ENCODE peak calls at places on chromosomes 5 and 9, in ten cellular contexts. One of them, this sample, is unnamed.

GRCh38 chr9:110048976-110049698 is 158.8 kb downstream of the C9orf152 start:
- DNase-seq in body of pancreas: no peak
- DNase-seq in suprapubic skin: no peak
- DNase-seq in uterus: peak
- DNase-seq in HepG2: no peak
- DNase-seq in mucosa of descending colon: no peak
- DNase-seq in MCF 10A: peak
- DNase-seq in glutamatergic neuron: peak
- DNase-seq in cardiac fibroblast: peak
- DNase-seq in psoas muscle: no peak
- DNase-seq in this sample: no peak

GRCh38 chr5:110916373-110917049 is 155.0 kb upstream of the TSLP start:
- DNase-seq in body of pancreas: no peak
- DNase-seq in MCF 10A: peak
- DNase-seq in psoas muscle: no peak
- DNase-seq in suprapubic skin: no peak
- DNase-seq in HepG2: no peak
- DNase-seq in glutamatergic neuron: no peak
- DNase-seq in cardiac fibroblast: peak
- DNase-seq in mucosa of descending colon: no peak
- DNase-seq in uterus: no peak
- DNase-seq in this sample: peak

GRCh38 chr9:76704601-76705204 is 59.5 kb upstream of the PCA3 start:
- DNase-seq in uterus: no peak
- DNase-seq in mucosa of descending colon: no peak
- DNase-seq in MCF 10A: peak
- DNase-seq in body of pancreas: no peak
- DNase-seq in suprapubic skin: no peak
- DNase-seq in psoas muscle: no peak
- DNase-seq in cardiac fibroblast: peak
- DNase-seq in glutamatergic neuron: no peak
- DNase-seq in HepG2: peak
- DNase-seq in this sample: peak

GRCh38 chr5:132427285-132428146 is 58.0 kb downstream of the SLC22A5 start:
- DNase-seq in body of pancreas: peak
- DNase-seq in psoas muscle: no peak
- DNase-seq in cardiac fibroblast: no peak
- DNase-seq in uterus: no peak
- DNase-seq in MCF 10A: peak
- DNase-seq in glutamatergic neuron: peak
- DNase-seq in HepG2: no peak
- DNase-seq in mucosa of descending colon: peak
- DNase-seq in suprapubic skin: no peak
- DNase-seq in this sample: no peak

GRCh38 chr5:11407553-11408145 is 496.6 kb downstream of the CTNND2 start:
- DNase-seq in mucosa of descending colon: no peak
- DNase-seq in uterus: no peak
- DNase-seq in body of pancreas: no peak
- DNase-seq in cardiac fibroblast: no peak
- DNase-seq in MCF 10A: no peak
- DNase-seq in suprapubic skin: no peak
- DNase-seq in HepG2: no peak
- DNase-seq in glutamatergic neuron: no peak
- DNase-seq in psoas muscle: no peak
- DNase-seq in this sample: no peak

GRCh38 chr5:170280090-170280493 is 17.5 kb downstream of the LCP2 start:
- DNase-seq in HepG2: no peak
- DNase-seq in mucosa of descending colon: no peak
- DNase-seq in psoas muscle: peak
- DNase-seq in cardiac fibroblast: no peak
- DNase-seq in MCF 10A: no peak
- DNase-seq in glutamatergic neuron: no peak
- DNase-seq in uterus: peak
- DNase-seq in body of pancreas: no peak
- DNase-seq in suprapubic skin: no peak
- DNase-seq in this sample: no peak

GRCh38 chr9:32737378-32737777 is 46.0 kb upstream of the TMEM215 start:
- DNase-seq in psoas muscle: no peak
- DNase-seq in glutamatergic neuron: no peak
- DNase-seq in suprapubic skin: no peak
- DNase-seq in cardiac fibroblast: no peak
- DNase-seq in body of pancreas: no peak
- DNase-seq in uterus: no peak
- DNase-seq in MCF 10A: no peak
- DNase-seq in mucosa of descending colon: no peak
- DNase-seq in HepG2: no peak
- DNase-seq in this sample: no peak

GRCh38 chr9:15416880-15417279 is 5.8 kb upstream of the SNAPC3 start:
- DNase-seq in uterus: peak
- DNase-seq in cardiac fibroblast: peak
- DNase-seq in MCF 10A: peak
- DNase-seq in HepG2: peak
- DNase-seq in body of pancreas: peak
- DNase-seq in suprapubic skin: no peak
- DNase-seq in mucosa of descending colon: no peak
- DNase-seq in glutamatergic neuron: no peak
- DNase-seq in psoas muscle: no peak
- DNase-seq in this sample: peak

GRCh38 chr5:150801117-150801927 is 22.8 kb downstream of the SMIM3 start:
- DNase-seq in cardiac fibroblast: peak
- DNase-seq in HepG2: peak
- DNase-seq in psoas muscle: no peak
- DNase-seq in body of pancreas: peak
- DNase-seq in uterus: no peak
- DNase-seq in MCF 10A: peak
- DNase-seq in glutamatergic neuron: no peak
- DNase-seq in suprapubic skin: no peak
- DNase-seq in mucosa of descending colon: no peak
- DNase-seq in this sample: peak

GRCh38 chr5:103472820-103473219 is 89.8 kb downstream of the NUDT12 start:
- DNase-seq in psoas muscle: no peak
- DNase-seq in uterus: no peak
- DNase-seq in glutamatergic neuron: no peak
- DNase-seq in cardiac fibroblast: peak
- DNase-seq in suprapubic skin: no peak
- DNase-seq in HepG2: peak
- DNase-seq in mucosa of descending colon: no peak
- DNase-seq in MCF 10A: peak
- DNase-seq in body of pancreas: no peak
- DNase-seq in this sample: peak

GRCh38 chr5:52356311-52356918 is 431.3 kb upstream of the ITGA1 start:
- DNase-seq in mucosa of descending colon: no peak
- DNase-seq in psoas muscle: no peak
- DNase-seq in uterus: no peak
- DNase-seq in MCF 10A: peak
- DNase-seq in HepG2: no peak
- DNase-seq in cardiac fibroblast: peak
- DNase-seq in suprapubic skin: no peak
- DNase-seq in body of pancreas: no peak
- DNase-seq in glutamatergic neuron: no peak
- DNase-seq in this sample: no peak

DNA sequence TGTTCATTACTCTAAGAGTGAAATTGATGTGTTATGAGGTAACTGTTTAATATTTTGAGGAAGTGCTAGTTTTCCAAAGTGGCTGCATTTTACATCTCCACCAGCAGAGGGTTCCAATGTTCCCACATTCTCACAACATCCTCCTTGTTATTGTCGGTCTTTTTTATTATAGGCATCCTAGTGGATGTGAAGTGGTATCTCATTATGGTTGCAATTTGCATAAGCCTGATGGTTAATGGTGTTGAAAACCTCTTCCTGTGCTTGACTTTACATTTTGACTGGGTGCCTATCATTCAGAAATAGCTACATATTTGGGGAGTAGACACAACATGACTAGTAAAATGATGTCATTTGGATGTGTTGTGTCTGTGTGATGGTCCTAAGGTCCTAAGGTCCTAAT is 143.6 kb downstream of the MRPS30 start:
- DNase-seq in psoas muscle: no peak
- DNase-seq in cardiac fibroblast: peak
- DNase-seq in body of pancreas: peak
- DNase-seq in suprapubic skin: no peak
- DNase-seq in mucosa of descending colon: no peak
- DNase-seq in HepG2: peak
- DNase-seq in uterus: no peak
- DNase-seq in glutamatergic neuron: peak
- DNase-seq in MCF 10A: peak
- DNase-seq in this sample: peak
- TF ChIP-seq CTCF in psoas muscle: peak
- TF ChIP-seq CTCF in cardiac fibroblast: peak
- TF ChIP-seq CTCF in body of pancreas: peak
- TF ChIP-seq CTCF in suprapubic skin: peak
- TF ChIP-seq CTCF in mucosa of descending colon: peak
- TF ChIP-seq CTCF in HepG2: peak
- TF ChIP-seq CTCF in uterus: no peak
- TF ChIP-seq CTCF in glutamatergic neuron: peak
- TF ChIP-seq CTCF in MCF 10A: peak
- TF ChIP-seq CTCF in this sample: peak

DNA sequence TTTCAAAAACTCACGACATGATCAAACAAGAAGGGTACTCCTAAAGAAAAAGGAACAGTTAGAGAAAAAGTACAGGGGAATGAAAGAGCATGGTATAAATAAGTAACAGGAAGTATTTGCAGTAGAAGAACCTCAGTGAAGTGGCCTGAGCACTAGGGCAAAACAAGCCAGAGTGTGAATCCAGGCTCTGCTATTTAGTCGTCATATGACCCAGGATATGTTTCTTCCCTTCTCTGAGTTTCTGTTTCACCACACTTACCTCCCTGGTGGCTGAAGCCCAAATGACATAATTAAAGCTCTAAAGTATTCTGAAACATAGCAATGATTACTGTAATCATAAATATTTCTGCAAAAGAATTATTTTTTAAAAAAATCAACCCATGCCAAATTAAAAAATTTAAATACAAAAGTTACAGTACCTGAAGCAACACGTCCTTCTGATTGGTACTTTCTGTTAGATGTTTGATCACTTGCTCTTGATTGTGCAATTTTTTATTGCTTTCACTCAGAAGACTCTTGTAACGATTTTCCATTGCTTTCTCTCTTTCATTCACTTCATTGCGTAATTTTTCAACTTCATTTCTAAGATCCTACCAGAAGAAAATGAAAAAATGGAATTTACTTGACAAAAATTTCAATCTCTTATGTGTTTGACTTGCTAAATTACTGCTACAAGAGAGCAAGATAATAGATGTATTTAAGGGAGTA is 88.9 kb downstream of the CDK5RAP2 start:
- DNase-seq in suprapubic skin: no peak
- DNase-seq in psoas muscle: no peak
- DNase-seq in glutamatergic neuron: no peak
- DNase-seq in body of pancreas: no peak
- DNase-seq in MCF 10A: no peak
- DNase-seq in uterus: no peak
- DNase-seq in mucosa of descending colon: no peak
- DNase-seq in cardiac fibroblast: no peak
- DNase-seq in HepG2: no peak
- DNase-seq in this sample: no peak
- TF ChIP-seq CTCF in suprapubic skin: no peak
- TF ChIP-seq CTCF in psoas muscle: no peak
- TF ChIP-seq CTCF in glutamatergic neuron: no peak
- TF ChIP-seq CTCF in body of pancreas: no peak
- TF ChIP-seq CTCF in MCF 10A: no peak
- TF ChIP-seq CTCF in uterus: no peak
- TF ChIP-seq CTCF in mucosa of descending colon: no peak
- TF ChIP-seq CTCF in cardiac fibroblast: no peak
- TF ChIP-seq CTCF in HepG2: no peak
- TF ChIP-seq CTCF in this sample: no peak

GRCh38 chr9:114413909-114414308 is 26.1 kb upstream of the AKNA start:
- DNase-seq in MCF 10A: no peak
- DNase-seq in suprapubic skin: no peak
- DNase-seq in glutamatergic neuron: no peak
- DNase-seq in psoas muscle: no peak
- DNase-seq in mucosa of descending colon: no peak
- DNase-seq in uterus: no peak
- DNase-seq in cardiac fibroblast: peak
- DNase-seq in body of pancreas: no peak
- DNase-seq in HepG2: no peak
- DNase-seq in this sample: peak

GRCh38 chr9:114419796-114420195 is 32.0 kb upstream of the AKNA start:
- DNase-seq in psoas muscle: no peak
- DNase-seq in glutamatergic neuron: no peak
- DNase-seq in body of pancreas: no peak
- DNase-seq in HepG2: no peak
- DNase-seq in cardiac fibroblast: no peak
- DNase-seq in suprapubic skin: no peak
- DNase-seq in mucosa of descending colon: no peak
- DNase-seq in MCF 10A: no peak
- DNase-seq in uterus: no peak
- DNase-seq in this sample: no peak

GRCh38 chr9:114418053-114418452 is 30.3 kb upstream of the AKNA start:
- DNase-seq in suprapubic skin: no peak
- DNase-seq in cardiac fibroblast: no peak
- DNase-seq in HepG2: no peak
- DNase-seq in MCF 10A: no peak
- DNase-seq in psoas muscle: no peak
- DNase-seq in body of pancreas: no peak
- DNase-seq in uterus: no peak
- DNase-seq in mucosa of descending colon: no peak
- DNase-seq in glutamatergic neuron: no peak
- DNase-seq in this sample: no peak

GRCh38 chr9:114416290-114416689 is 28.5 kb upstream of the AKNA start:
- DNase-seq in cardiac fibroblast: no peak
- DNase-seq in mucosa of descending colon: no peak
- DNase-seq in uterus: no peak
- DNase-seq in suprapubic skin: no peak
- DNase-seq in MCF 10A: no peak
- DNase-seq in glutamatergic neuron: no peak
- DNase-seq in HepG2: no peak
- DNase-seq in psoas muscle: no peak
- DNase-seq in body of pancreas: no peak
- DNase-seq in this sample: no peak

DNA sequence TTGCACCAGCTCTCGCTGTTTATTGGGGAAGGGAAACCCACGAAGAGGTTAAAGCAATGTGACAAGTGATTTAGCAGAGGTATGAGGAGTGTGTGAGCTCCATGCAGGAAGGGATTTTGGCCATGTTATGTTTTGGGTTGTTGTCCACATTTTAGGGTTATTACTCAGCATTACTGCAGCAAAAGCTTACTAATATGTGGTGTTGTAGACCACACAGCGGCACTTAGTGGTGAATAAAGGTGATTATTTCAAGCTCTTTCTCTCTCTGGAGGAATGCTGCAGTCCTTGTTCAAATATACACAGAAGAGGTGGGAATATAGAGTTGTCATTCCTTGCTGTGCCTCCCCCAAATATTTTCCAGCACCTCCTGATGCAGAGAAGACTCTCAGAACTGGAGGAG is 29.7 kb upstream of the AKNA start:
- DNase-seq in body of pancreas: no peak
- DNase-seq in cardiac fibroblast: peak
- DNase-seq in HepG2: no peak
- DNase-seq in psoas muscle: no peak
- DNase-seq in MCF 10A: no peak
- DNase-seq in mucosa of descending colon: no peak
- DNase-seq in glutamatergic neuron: no peak
- DNase-seq in suprapubic skin: no peak
- DNase-seq in uterus: no peak
- DNase-seq in this sample: peak
- TF ChIP-seq CTCF in body of pancreas: no peak
- TF ChIP-seq CTCF in cardiac fibroblast: peak
- TF ChIP-seq CTCF in HepG2: no peak
- TF ChIP-seq CTCF in psoas muscle: no peak
- TF ChIP-seq CTCF in MCF 10A: no peak
- TF ChIP-seq CTCF in mucosa of descending colon: no peak
- TF ChIP-seq CTCF in glutamatergic neuron: no peak
- TF ChIP-seq CTCF in suprapubic skin: no peak
- TF ChIP-seq CTCF in uterus: peak
- TF ChIP-seq CTCF in this sample: peak

GRCh38 chr5:33840927-33841547 is 50.8 kb downstream of the ADAMTS12 start:
- DNase-seq in HepG2: no peak
- DNase-seq in suprapubic skin: no peak
- DNase-seq in glutamatergic neuron: no peak
- DNase-seq in MCF 10A: no peak
- DNase-seq in psoas muscle: no peak
- DNase-seq in cardiac fibroblast: no peak
- DNase-seq in uterus: no peak
- DNase-seq in body of pancreas: no peak
- DNase-seq in mucosa of descending colon: no peak
- DNase-seq in this sample: no peak
- TF ChIP-seq CTCF in HepG2: no peak
- TF ChIP-seq CTCF in suprapubic skin: no peak
- TF ChIP-seq CTCF in glutamatergic neuron: no peak
- TF ChIP-seq CTCF in MCF 10A: no peak
- TF ChIP-seq CTCF in psoas muscle: no peak
- TF ChIP-seq CTCF in cardiac fibroblast: no peak
- TF ChIP-seq CTCF in uterus: no peak
- TF ChIP-seq CTCF in body of pancreas: no peak
- TF ChIP-seq CTCF in mucosa of descending colon: no peak
- TF ChIP-seq CTCF in this sample: no peak